ENCODE peak calls at places on chromosomes 13 and 19, in six cellular contexts. D is NCI-H1930, G is tibial nerve, B is ELR, R is AG09319, N is aorta. Y is an unnamed sample.

GRCh38 chr19:49217382-49217781 is 59.8 kb downstream of the TRPM4 start:
- DNase-seq in D (no peak), G (no peak), B (no peak), R (no peak), N (no peak), Y (no peak)

GRCh38 chr13:108897955-108898354 is 268.5 kb downstream of the MYO16 start:
- DNase-seq in D (no peak), G (no peak), B (peak), R (no peak), N (no peak), Y (no peak)

GRCh38 chr19:54188224-54188871 is 1.0 kb downstream of the MBOAT7 start:
- DNase-seq in D (no peak), G (no peak), B (peak), R (no peak), N (peak), Y (no peak)

GRCh38 chr19:4130635-4131438 is 6.9 kb upstream of the MAP2K2 start:
- DNase-seq in D (no peak), G (no peak), B (peak), R (peak), N (no peak), Y (no peak)

GRCh38 chr19:56087647-56088346 is 33.3 kb downstream of the ZNF787 start:
- DNase-seq in D (no peak), G (no peak), B (no peak), R (no peak), N (no peak), Y (no peak)

GRCh38 chr13:52848455-52849190 is at the start of gene PCDH8:
- DNase-seq in D (peak), G (peak), B (no peak), R (no peak), N (no peak), Y (no peak)

GRCh38 chr13:24033527-24034302 is 126.8 kb upstream of the SPATA13 start:
- DNase-seq in D (no peak), G (no peak), B (no peak), R (peak), N (no peak), Y (no peak)

GRCh38 chr19:43784981-43785808 is 4.4 kb upstream of the KCNN4 start:
- DNase-seq in D (peak), G (peak), B (peak), R (peak), N (peak), Y (peak)

GRCh38 chr13:77506874-77507273 is 28.6 kb upstream of the SCEL start:
- DNase-seq in D (no peak), G (no peak), B (peak), R (no peak), N (no peak), Y (no peak)

GRCh38 chr19:17153996-17154395 is 61.2 kb upstream of the USE1 start:
- DNase-seq in D (no peak), G (no peak), B (no peak), R (no peak), N (no peak), Y (no peak)

GRCh38 chr19:47176627-47177090 is 46.0 kb downstream of the SAE1 start:
- DNase-seq in D (no peak), G (peak), B (peak), R (peak), N (no peak), Y (peak)

GRCh38 chr13:27641711-27642502 is 20.2 kb downstream of the POLR1D start:
- DNase-seq in D (no peak), G (no peak), B (no peak), R (no peak), N (no peak), Y (peak)

GRCh38 chr19:38210458-38210987 is 13.5 kb downstream of the DPF1 start:
- DNase-seq in D (peak), G (no peak), B (no peak), R (no peak), N (peak), Y (no peak)

GRCh38 chr19:49985926-49986325 is 25.0 kb upstream of the SIGLEC11 start:
- DNase-seq in D (no peak), G (no peak), B (no peak), R (no peak), N (no peak), Y (no peak)

GRCh38 chr13:37621811-37622361 is 23.3 kb upstream of the POSTN start:
- DNase-seq in D (no peak), G (no peak), B (no peak), R (peak), N (peak), Y (no peak)

GRCh38 chr13:46032341-46032740 is 20.2 kb downstream of the ZC3H13 start:
- DNase-seq in D (no peak), G (no peak), B (no peak), R (no peak), N (no peak), Y (no peak)

GRCh38 chr13:86692291-86692690 is 893.1 kb upstream of the SLITRK6 start:
- DNase-seq in D (no peak), G (no peak), B (no peak), R (no peak), N (no peak), Y (no peak)

GRCh38 chr19:38057954-38058690 is 151.1 kb downstream of the SIPA1L3 start:
- DNase-seq in D (peak), G (no peak), B (no peak), R (no peak), N (no peak), Y (no peak)

GRCh38 chr13:48220592-48221300 is 12.3 kb upstream of the ITM2B start:
- DNase-seq in D (no peak), G (no peak), B (no peak), R (no peak), N (no peak), Y (no peak)

GRCh38 chr19:22620401-22620800 is 13.7 kb upstream of the ZNF492 start:
- DNase-seq in D (no peak), G (no peak), B (no peak), R (no peak), N (no peak), Y (no peak)

GRCh38 chr13:28495586-28496564 is 947 bp upstream of the FLT1 start:
- DNase-seq in D (no peak), G (no peak), B (no peak), R (no peak), N (no peak), Y (no peak)

GRCh38 chr13:77767413-77767812 is 69.9 kb downstream of the SLAIN1 start:
- DNase-seq in D (no peak), G (no peak), B (no peak), R (no peak), N (no peak), Y (no peak)

GRCh38 chr13:20370815-20371421 is 138.8 kb upstream of the GJB6 start:
- DNase-seq in D (no peak), G (no peak), B (no peak), R (no peak), N (no peak), Y (no peak)

GRCh38 chr19:43762814-43763213 is 8.1 kb upstream of the SMG9 start:
- DNase-seq in D (no peak), G (no peak), B (no peak), R (no peak), N (no peak), Y (no peak)

GRCh38 chr13:114109646-114110045 is 22.8 kb downstream of the RASA3 start:
- DNase-seq in D (no peak), G (no peak), B (no peak), R (no peak), N (peak), Y (peak)

GRCh38 chr19:50857366-50857765 is 2.7 kb downstream of the KLK3 start:
- DNase-seq in D (no peak), G (no peak), B (no peak), R (no peak), N (no peak), Y (no peak)

GRCh38 chr19:34288381-34288780 is 34.0 kb downstream of the GARRE1 start:
- DNase-seq in D (no peak), G (no peak), B (no peak), R (no peak), N (no peak), Y (no peak)

GRCh38 chr19:5953680-5954213 is 24.2 kb downstream of the RANBP3 start:
- DNase-seq in D (no peak), G (no peak), B (no peak), R (no peak), N (no peak), Y (peak)

GRCh38 chr19:38977445-38978314 is 2.1 kb upstream of the FBXO17 start:
- DNase-seq in D (no peak), G (no peak), B (peak), R (no peak), N (no peak), Y (no peak)

GRCh38 chr13:80862466-80862865 is 521.5 kb upstream of the SPRY2 start:
- DNase-seq in D (no peak), G (no peak), B (peak), R (no peak), N (no peak), Y (no peak)

GRCh38 chr19:34409189-34410164 is 5.3 kb downstream of the PDCD2L start:
- DNase-seq in D (no peak), G (no peak), B (no peak), R (no peak), N (no peak), Y (no peak)

GRCh38 chr13:22486490-22486889 is 694.3 kb upstream of the SGCG start:
- DNase-seq in D (no peak), G (no peak), B (no peak), R (no peak), N (no peak), Y (no peak)

GRCh38 chr19:2338751-2339643 is 10.5 kb downstream of the SPPL2B start:
- DNase-seq in D (no peak), G (no peak), B (no peak), R (no peak), N (no peak), Y (no peak)

GRCh38 chr19:43438291-43439162 is 23.8 kb downstream of the TEX101 start:
- DNase-seq in D (no peak), G (no peak), B (peak), R (peak), N (peak), Y (no peak)

GRCh38 chr19:3338541-3339181 is 27.7 kb upstream of the NFIC start:
- DNase-seq in D (no peak), G (no peak), B (no peak), R (no peak), N (peak), Y (peak)

GRCh38 chr13:25847635-25848616 is 203.9 kb downstream of the SHISA2 start:
- DNase-seq in D (no peak), G (no peak), B (no peak), R (no peak), N (peak), Y (no peak)

GRCh38 chr13:35940734-35941133 is 190.4 kb downstream of the DCLK1 start:
- DNase-seq in D (no peak), G (no peak), B (no peak), R (no peak), N (no peak), Y (no peak)

Y was measured in immature natural killer cell.